ENCODE peak calls at places on chromosomes 13 and 19, in eight cellular contexts. N, R, L, Z, F, H, J and T are unnamed samples.

GRCh38 chr19:30278882-30279254 is 93.3 kb upstream of the ZNF536 start:
- DNase-seq in J (no peak), Z (no peak), N (no peak), H (no peak), L (no peak), F (no peak), R (no peak), T (no peak)

GRCh38 chr19:10551698-10552301 is 8.1 kb downstream of the ATG4D start:
- DNase-seq in N (no peak), R (peak; percentile 66), J (peak; percentile 69), H (no peak), Z (peak; percentile 49), L (no peak), F (peak; percentile 89), T (peak; percentile 45)

GRCh38 chr19:38213911-38214625 is 10.0 kb downstream of the DPF1 start:
- DNase-seq in L (no peak), R (peak; percentile 59), N (no peak), F (peak; percentile 89), J (peak; percentile 70), Z (no peak), H (no peak), T (no peak)

GRCh38 chr19:17243854-17244617 is 1.7 kb downstream of the NR2F6 start:
- DNase-seq in J (peak; percentile 75), H (peak; percentile 86), Z (no peak), N (peak; percentile 71), L (no peak), R (no peak), F (no peak), T (no peak)

GRCh38 chr19:51277112-51277511 is 26.2 kb downstream of the SIGLECL1 start:
- DNase-seq in Z (no peak), F (no peak), R (no peak), N (no peak), J (no peak), L (no peak), H (no peak), T (no peak)

GRCh38 chr13:99617474-99618255 is 116.4 kb downstream of the TM9SF2 start:
- DNase-seq in J (peak; percentile 89), H (no peak), F (peak; percentile 23), R (no peak), Z (peak; percentile 53), N (peak; percentile 35), L (no peak), T (peak; percentile 61)

GRCh38 chr19:32459199-32459865 is 53.8 kb downstream of the DPY19L3 start:
- DNase-seq in F (no peak), R (no peak), H (no peak), J (no peak), L (no peak), Z (no peak), N (no peak), T (no peak)

GRCh38 chr13:35953537-35954206 is 177.5 kb downstream of the DCLK1 start:
- DNase-seq in L (peak; percentile 95), Z (peak; percentile 96), N (peak; percentile 74), R (no peak), J (peak; percentile 92), H (peak; percentile 88), F (no peak), T (peak; percentile 71)

GRCh38 chr19:38190061-38190460 is 34.0 kb downstream of the DPF1 start:
- DNase-seq in R (no peak), Z (no peak), J (no peak), L (no peak), H (no peak), N (no peak), F (no peak), T (no peak)

GRCh38 chr13:22012676-22013075 is 341.8 kb downstream of the FGF9 start:
- DNase-seq in N (no peak), R (no peak), H (no peak), L (no peak), J (no peak), Z (no peak), F (no peak), T (no peak)

GRCh38 chr19:32542477-32543106 is 38.4 kb upstream of the PDCD5 start:
- DNase-seq in Z (no peak), L (no peak), F (no peak), H (no peak), J (no peak), R (no peak), N (no peak), T (no peak)

GRCh38 chr13:29897102-29897501 is 46.7 kb upstream of the UBL3 start:
- DNase-seq in Z (no peak), J (no peak), H (no peak), L (no peak), R (no peak), F (no peak), N (no peak), T (no peak)

GRCh38 chr13:85806553-85807175 is 7.4 kb upstream of the SLITRK6 start:
- DNase-seq in F (peak; percentile 48), N (peak; percentile 17), L (no peak), Z (peak; percentile 77), J (peak; percentile 82), R (no peak), H (no peak), T (peak; percentile 48)

GRCh38 chr13:106109391-106109791 is 426.1 kb downstream of the EFNB2 start:
- DNase-seq in R (no peak), N (no peak), J (no peak), H (no peak), Z (no peak), F (no peak), L (peak; percentile 79), T (no peak)

GRCh38 chr19:38004505-38005223 is 97.7 kb downstream of the SIPA1L3 start:
- DNase-seq in F (peak; percentile 96), L (peak; percentile 95), Z (peak; percentile 100), J (peak; percentile 94), N (peak; percentile 89), R (peak; percentile 9), H (peak; percentile 87), T (peak; percentile 82)

GRCh38 chr19:53647792-53648191 is 16.0 kb downstream of the DPRX start:
- DNase-seq in L (no peak), N (no peak), J (no peak), H (no peak), Z (no peak), R (no peak), F (no peak), T (no peak)

GRCh38 chr13:72638059-72638815 is 89.2 kb downstream of the MZT1 start:
- DNase-seq in R (no peak), J (peak; percentile 32), F (no peak), H (no peak), Z (no peak), N (no peak), L (no peak), T (no peak)

GRCh38 chr13:92164822-92165221 is 766.4 kb downstream of the GPC5 start:
- DNase-seq in J (peak; percentile 43), Z (no peak), R (no peak), H (no peak), L (no peak), N (no peak), F (no peak), T (no peak)

GRCh38 chr19:29495971-29496441 is 29.8 kb upstream of the VSTM2B start:
- DNase-seq in J (no peak), F (no peak), N (no peak), H (no peak), Z (no peak), L (no peak), R (no peak), T (no peak)

GRCh38 chr13:84187626-84188025 is 305.4 kb upstream of the SLITRK1 start:
- DNase-seq in J (no peak), R (no peak), N (no peak), F (no peak), H (no peak), L (no peak), Z (no peak), T (no peak)

GRCh38 chr19:932647-933552 is 7.1 kb downstream of the ARID3A start:
- DNase-seq in Z (no peak), L (peak; percentile 84), N (peak; percentile 94), H (peak; percentile 86), J (peak; percentile 74), R (no peak), F (peak; percentile 43), T (no peak)

GRCh38 chr19:16957151-16957662 is 68.4 kb downstream of the F2RL3 start:
- DNase-seq in L (peak; percentile 10), H (no peak), J (no peak), R (no peak), N (no peak), Z (no peak), F (no peak), T (no peak)

GRCh38 chr13:28347456-28348371 is 147.2 kb downstream of the FLT1 start:
- DNase-seq in Z (no peak), N (no peak), R (peak; percentile 58), H (no peak), L (no peak), J (no peak), F (peak; percentile 88), T (no peak)

GRCh38 chr19:16266586-16266942 is 58.1 kb upstream of the KLF2 start:
- DNase-seq in F (no peak), H (no peak), L (no peak), J (no peak), R (peak; percentile 66), Z (no peak), N (no peak), T (no peak)

GRCh38 chr19:58408152-58409009 is at the start of gene ZNF584:
- DNase-seq in N (peak; percentile 97), Z (peak; percentile 97), F (peak; percentile 98), J (peak; percentile 99), R (peak; percentile 97), H (peak; percentile 97), L (peak; percentile 59), T (peak; percentile 91)

GRCh38 chr13:53189162-53189561 is 160.5 kb downstream of the OLFM4 start:
- DNase-seq in H (no peak), Z (no peak), F (no peak), J (peak; percentile 23), R (no peak), N (no peak), L (no peak), T (no peak)

GRCh38 chr19:47375694-47376588 is 26.8 kb downstream of the DHX34 start:
- DNase-seq in F (no peak), H (no peak), Z (no peak), L (no peak), J (no peak), R (no peak), N (peak; percentile 33), T (no peak)

GRCh38 chr13:99982021-99982740 is 597 bp downstream of the ZIC2 start:
- DNase-seq in H (no peak), J (peak; percentile 50), F (peak; percentile 9), L (no peak), N (peak; percentile 55), R (no peak), Z (no peak), T (no peak)

GRCh38 chr19:31214086-31214485 is 135.2 kb downstream of the TSHZ3 start:
- DNase-seq in R (peak; percentile 94), Z (no peak), N (peak; percentile 27), J (no peak), H (peak; percentile 87), L (peak; percentile 97), F (peak; percentile 100), T (no peak)

GRCh38 chr19:54014920-54015560 is 23.6 kb downstream of the CACNG6 start:
- DNase-seq in L (no peak), F (no peak), N (no peak), H (no peak), R (no peak), Z (no peak), J (no peak), T (peak; percentile 45)

GRCh38 chr19:56441206-56441792 is 35.8 kb downstream of the ZNF667 start:
- DNase-seq in R (no peak), N (no peak), J (no peak), H (no peak), Z (no peak), F (no peak), L (no peak), T (no peak)